ENCODE peak calls at places on chromosomes 4 and X, in four cellular contexts. A is AG09319, Q is GM10248, S is hepatocyte. T is an unnamed sample.

GRCh38 chr4:140152015-140152703 is 1.8 kb downstream of the MAML3 start:
- DNase-seq in A (no peak), Q (peak), S (peak), T (peak)

GRCh38 chr4:159906051-159906450 is 803.2 kb downstream of the RAPGEF2 start:
- DNase-seq in A (no peak), Q (no peak), S (no peak), T (no peak)

GRCh38 chr4:47562297-47562696 is 77.2 kb downstream of the ATP10D start:
- DNase-seq in A (no peak), Q (no peak), S (no peak), T (no peak)

GRCh38 chr4:67871867-67872266 is 11.9 kb downstream of the TMPRSS11D start:
- DNase-seq in A (peak), Q (peak), S (peak), T (no peak)

GRCh38 chr4:111359602-111360001 is 736.7 kb upstream of the PITX2 start:
- DNase-seq in A (no peak), Q (no peak), S (no peak), T (no peak)

GRCh38 chr4:130336585-130337217 is 1240.7 kb downstream of the C4orf33 start:
- DNase-seq in A (no peak), Q (no peak), S (peak), T (no peak)

GRCh38 chr4:212438-213174 is 88.3 kb downstream of the ZNF718 start:
- DNase-seq in A (peak), Q (no peak), S (no peak), T (peak)

GRCh38 chr4:173528378-173529321 is 1.4 kb downstream of the HAND2 start:
- DNase-seq in A (no peak), Q (no peak), S (no peak), T (no peak)

GRCh38 chr4:101660607-101661006 is 129.9 kb upstream of the BANK1 start:
- DNase-seq in A (no peak), Q (no peak), S (no peak), T (no peak)

GRCh38 chr4:99180367-99181169 is 36.5 kb upstream of the ADH4 start:
- DNase-seq in A (peak), Q (no peak), S (peak), T (no peak)

GRCh38 chrX:98294310-98294709 is 1410.6 kb downstream of the RPA4 start:
- DNase-seq in A (no peak), Q (no peak), S (no peak), T (no peak)

GRCh38 chrX:48667504-48667903 is 16.1 kb upstream of the WAS start:
- DNase-seq in A (no peak), Q (no peak), S (no peak), T (no peak)

GRCh38 chr4:183499797-183500196 is 5.1 kb upstream of the ING2 start:
- DNase-seq in A (no peak), Q (no peak), S (no peak), T (no peak)

GRCh38 chr4:86891785-86892638 is at the start of gene C4orf36:
- DNase-seq in A (no peak), Q (peak), S (peak), T (peak)

GRCh38 chrX:11105080-11105479 is 6.1 kb upstream of the HCCS start:
- DNase-seq in A (no peak), Q (no peak), S (no peak), T (no peak)

GRCh38 chrX:1052021-1052420 is 160.4 kb downstream of the CRLF2 start:
- DNase-seq in A (no peak), Q (no peak), S (no peak), T (no peak)

GRCh38 chr4:66357316-66357715 is 687.0 kb upstream of the EPHA5 start:
- DNase-seq in A (no peak), Q (no peak), S (no peak), T (no peak)

GRCh38 chrX:40199704-40200103 is 101.9 kb upstream of the BCOR start:
- DNase-seq in A (no peak), Q (no peak), S (no peak), T (no peak)

GRCh38 chr4:53591372-53591892 is at the start of gene LNX1:
- DNase-seq in A (no peak), Q (no peak), S (peak), T (peak)

GRCh38 chrX:24260827-24261550 is 52.9 kb downstream of the SUPT20HL2 start:
- DNase-seq in A (no peak), Q (no peak), S (peak), T (peak)

GRCh38 chrX:152926923-152927322 is 29.1 kb downstream of the ZNF185 start:
- DNase-seq in A (no peak), Q (no peak), S (no peak), T (no peak)

GRCh38 chr4:83910693-83911092 is 374.8 kb downstream of the GPAT3 start:
- DNase-seq in A (no peak), Q (no peak), S (no peak), T (no peak)

GRCh38 chr4:89254847-89255246 is 52.8 kb downstream of the GPRIN3 start:
- DNase-seq in A (no peak), Q (peak), S (peak), T (peak)

GRCh38 chr4:141339966-141340365 is 119.3 kb downstream of the ZNF330 start:
- DNase-seq in A (no peak), Q (no peak), S (no peak), T (no peak)

GRCh38 chr4:41611881-41612871 is 74.2 kb downstream of the LIMCH1 start:
- DNase-seq in A (no peak), Q (no peak), S (peak), T (no peak)

GRCh38 chr4:6446538-6447451 is 25.6 kb downstream of the PPP2R2C start:
- DNase-seq in A (no peak), Q (no peak), S (no peak), T (no peak)

GRCh38 chrX:23952984-23953907 is 45.4 kb downstream of the CXorf58 start:
- DNase-seq in A (no peak), Q (peak), S (no peak), T (peak)

GRCh38 chr4:950136-951020 is 18.1 kb downstream of the TMEM175 start:
- DNase-seq in A (no peak), Q (no peak), S (no peak), T (no peak)

GRCh38 chr4:62080431-62080830 is 880.3 kb downstream of the ADGRL3 start:
- DNase-seq in A (no peak), Q (no peak), S (no peak), T (no peak)

GRCh38 chrX:153590961-153591956 is 7.7 kb downstream of the CCNQ start:
- DNase-seq in A (no peak), Q (no peak), S (no peak), T (no peak)

GRCh38 chr4:82753725-82754410 is 44.7 kb downstream of the SCD5 start:
- DNase-seq in A (no peak), Q (no peak), S (no peak), T (no peak)

GRCh38 chr4:8128096-8128856 is 30.3 kb downstream of the ABLIM2 start:
- DNase-seq in A (no peak), Q (no peak), S (no peak), T (no peak)

GRCh38 chr4:114598191-114599121 is at the start of gene UGT8:
- DNase-seq in A (no peak), Q (peak), S (peak), T (peak)

GRCh38 chrX:15043538-15043937 is 170.3 kb downstream of the MOSPD2 start:
- DNase-seq in A (no peak), Q (no peak), S (no peak), T (no peak)

GRCh38 chr4:40897557-40898203 is 147.9 kb downstream of the NSUN7 start:
- DNase-seq in A (no peak), Q (peak), S (peak), T (peak)

GRCh38 chr4:107619731-107620130 is 100.3 kb downstream of the PAPSS1 start:
- DNase-seq in A (no peak), Q (no peak), S (no peak), T (no peak)

GRCh38 chrX:73214366-73215094 is at the start of gene NAP1L2:
- DNase-seq in A (no peak), Q (peak), S (peak), T (peak)

GRCh38 chrX:95145848-95146540 is 1472.0 kb downstream of the FAM133A start:
- DNase-seq in A (no peak), Q (no peak), S (no peak), T (no peak)
- TF ChIP-seq CTCF in A (no peak), Q (no peak), S (no peak), T (no peak)

DNA sequence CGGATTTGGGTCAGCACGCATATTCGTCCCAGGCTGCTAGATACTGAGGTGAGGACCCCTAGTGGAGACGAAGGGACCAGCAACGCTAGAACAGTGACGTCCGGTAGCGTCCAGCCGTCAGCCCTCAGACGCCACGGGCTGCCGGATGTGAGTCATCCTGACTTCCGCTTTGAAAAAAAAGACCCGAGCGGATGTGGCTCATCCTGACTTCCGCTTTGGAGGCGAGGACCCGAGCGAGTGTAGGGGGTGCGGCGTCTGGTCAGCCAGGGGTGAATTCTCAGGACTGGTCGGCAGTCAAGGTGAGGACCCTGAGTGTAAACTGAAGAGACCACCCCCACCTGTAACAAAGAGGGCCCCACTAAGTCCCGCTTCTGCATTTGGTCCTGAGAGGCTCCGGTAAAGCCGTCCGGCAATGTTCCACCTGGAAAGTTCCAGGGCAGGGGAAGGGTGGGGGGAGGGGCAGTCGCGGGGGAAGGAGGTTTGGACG is at the start of gene MAGEB2:
- DNase-seq in A (no peak), Q (no peak), S (no peak), T (no peak)
- TF ChIP-seq CTCF in A (no peak), Q (no peak), S (no peak), T (no peak)

GRCh38 chr4:76306882-76307669 is 543 bp downstream of the STBD1 start:
- DNase-seq in A (peak), Q (peak), S (peak), T (peak)
- TF ChIP-seq CTCF in A (peak), Q (peak), S (peak), T (no peak)

DNA sequence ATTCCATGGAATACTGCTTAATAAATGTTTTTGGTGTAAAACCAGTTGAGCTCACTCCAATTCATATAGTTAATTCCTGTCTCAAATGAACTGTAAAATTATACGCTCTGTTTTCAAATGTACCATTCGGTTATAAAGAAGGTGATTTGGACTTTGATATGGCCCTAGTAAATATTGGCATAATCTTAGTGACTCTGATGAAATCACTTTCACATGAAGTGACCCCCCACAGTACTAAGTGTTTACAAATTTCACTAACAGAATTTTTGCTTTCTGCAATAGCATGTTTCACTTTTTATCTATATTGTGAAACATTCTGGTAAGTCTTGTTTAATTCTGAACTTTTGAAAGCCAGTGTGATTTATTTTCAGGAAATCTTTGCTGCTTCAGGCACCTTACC is 10.9 kb downstream of the GC start:
- DNase-seq in A (no peak), Q (no peak), S (no peak), T (no peak)
- TF ChIP-seq CTCF in A (no peak), Q (no peak), S (no peak), T (no peak)

DNA sequence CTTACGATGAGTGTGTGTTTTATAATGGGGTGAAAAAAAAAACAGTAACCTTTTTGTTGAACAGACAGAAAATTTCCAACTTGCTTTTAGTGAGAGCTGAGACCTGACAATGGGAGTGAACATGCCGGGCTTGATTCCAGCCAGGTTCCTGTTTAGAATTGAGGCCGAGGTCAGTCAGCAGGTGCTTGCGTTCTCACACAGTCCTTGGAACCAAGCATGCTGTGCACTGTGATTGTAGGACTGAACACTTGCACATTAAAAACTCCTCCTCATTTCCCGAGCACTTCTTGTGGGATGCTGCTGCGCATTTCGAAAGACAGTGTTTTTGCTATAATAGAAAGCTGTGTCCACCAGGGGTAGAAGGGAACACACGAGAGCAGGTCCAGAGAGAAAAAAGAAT is 51.8 kb downstream of the TMEM131L start:
- DNase-seq in A (no peak), Q (no peak), S (no peak), T (no peak)
- TF ChIP-seq CTCF in A (no peak), Q (no peak), S (no peak), T (no peak)

DNA sequence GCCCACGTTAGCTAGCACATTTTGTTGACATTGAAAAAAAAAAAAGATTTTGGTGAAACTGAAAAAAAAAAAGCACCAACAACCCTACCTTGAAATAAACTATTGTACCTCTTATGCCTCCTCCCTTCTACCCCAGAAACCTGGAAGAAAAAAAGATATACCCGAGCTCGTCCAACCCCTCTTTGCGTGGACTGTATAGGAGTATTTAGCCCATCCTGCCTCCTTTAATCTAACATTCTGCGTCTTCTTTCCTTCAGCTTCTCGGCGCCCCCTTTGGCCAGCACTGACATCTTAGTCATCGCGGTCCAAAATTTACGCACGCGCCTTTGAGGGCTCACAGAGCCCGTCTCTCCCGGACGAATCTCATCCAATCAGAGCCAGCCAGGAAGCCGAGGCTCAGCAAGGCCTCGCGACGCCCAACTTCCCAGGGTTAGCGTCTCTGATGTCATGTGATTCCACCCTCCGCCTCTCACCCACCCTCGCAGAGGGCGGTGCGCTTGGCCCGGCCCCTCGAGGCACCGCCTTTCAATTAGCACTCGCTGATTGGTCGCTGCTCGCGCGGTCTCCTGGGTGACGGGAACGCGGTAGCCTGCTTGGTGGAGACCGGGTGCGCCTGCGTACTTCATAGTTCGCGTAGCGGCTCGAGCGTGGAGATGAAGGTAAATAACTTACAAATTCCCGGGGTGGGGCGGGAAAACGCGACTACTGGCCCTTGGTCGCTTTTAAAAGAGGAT is at the start of gene WDR19:
- DNase-seq in A (peak), Q (peak), S (peak), T (peak)
- TF ChIP-seq CTCF in A (peak), Q (peak), S (peak), T (peak)

GRCh38 chrX:37922926-37923325 is 75.6 kb upstream of the DYNLT3 start:
- DNase-seq in A (no peak), Q (no peak), S (no peak), T (no peak)

GRCh38 chrX:37921758-37922157 is 74.4 kb upstream of the DYNLT3 start:
- DNase-seq in A (no peak), Q (no peak), S (no peak), T (no peak)

GRCh38 chrX:37926700-37927099 is 79.3 kb upstream of the DYNLT3 start:
- DNase-seq in A (peak), Q (no peak), S (peak), T (no peak)
- TF ChIP-seq CTCF in A (peak), Q (peak), S (peak), T (peak)

GRCh38 chrX:112148397-112148796 is 65.8 kb upstream of the TRPC5 start:
- DNase-seq in A (no peak), Q (no peak), S (no peak), T (no peak)

DNA sequence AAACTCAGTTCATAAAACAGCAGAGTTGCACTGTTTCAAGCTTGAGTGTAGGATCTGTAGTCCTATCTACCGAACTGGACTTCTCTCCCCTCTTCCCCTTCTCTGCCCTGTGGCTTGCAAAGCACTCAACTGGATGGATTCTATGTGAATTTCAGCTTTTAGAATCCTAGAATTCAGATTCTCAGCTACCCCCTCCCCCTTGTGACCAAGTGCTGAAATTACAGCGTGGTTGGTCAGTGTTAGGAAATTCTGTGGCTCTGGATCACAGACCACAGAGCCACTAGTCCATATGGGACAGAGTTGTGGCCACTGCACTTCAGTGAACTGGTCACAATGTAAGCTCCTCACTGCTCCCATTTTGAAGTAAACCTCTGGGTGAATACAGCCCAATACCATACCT is 64.6 kb upstream of the TRPC5 start:
- DNase-seq in A (no peak), Q (no peak), S (peak), T (no peak)
- TF ChIP-seq CTCF in A (peak), Q (peak), S (peak), T (no peak)